ENCODE peak calls at places on chromosomes 3 and 15, in nine cellular contexts. R, K, O, Y, W, C, P, Q and U are unnamed samples.

GRCh38 chr3:79018671-79019136 is 749.1 kb downstream of the ROBO1 start:
- DNase-seq in K (no peak), R (no peak), Y (peak), Q (peak), W (no peak), C (peak), P (no peak), O (no peak), U (peak)

GRCh38 chr3:105584351-105584790 is 217.7 kb downstream of the ALCAM start:
- DNase-seq in C (no peak), O (no peak), Y (peak), R (no peak), K (no peak), P (no peak), W (no peak), Q (no peak), U (no peak)

GRCh38 chr15:71201471-71201870 is 86.2 kb downstream of the THSD4 start:
- DNase-seq in P (no peak), R (no peak), K (no peak), Q (no peak), O (no peak), Y (no peak), C (no peak), W (no peak), U (no peak)

GRCh38 chr3:61632568-61633175 is 71.3 kb downstream of the PTPRG start:
- DNase-seq in R (no peak), P (no peak), O (no peak), C (no peak), Q (no peak), K (no peak), Y (peak), W (no peak), U (no peak)

GRCh38 chr3:32432711-32433530 is 41.3 kb downstream of the CMTM7 start:
- DNase-seq in R (no peak), P (no peak), O (peak), C (no peak), W (no peak), Y (no peak), K (no peak), Q (peak), U (no peak)

GRCh38 chr3:16738451-16738850 is 133.2 kb upstream of the DAZL start:
- DNase-seq in K (no peak), P (no peak), Y (no peak), O (no peak), R (no peak), W (no peak), Q (no peak), C (no peak), U (no peak)

GRCh38 chr15:69085325-69086081 is 71.0 kb downstream of the NOX5 start:
- DNase-seq in W (no peak), C (no peak), P (no peak), Q (no peak), K (no peak), R (no peak), O (no peak), Y (no peak), U (no peak)

GRCh38 chr3:84974347-84974746 is 15.6 kb downstream of the CADM2 start:
- DNase-seq in W (no peak), P (no peak), Y (no peak), C (no peak), O (no peak), R (no peak), K (no peak), Q (no peak), U (no peak)

GRCh38 chr15:57445872-57446271 is 69.6 kb downstream of the CGNL1 start:
- DNase-seq in Q (peak), P (no peak), K (no peak), Y (peak), R (no peak), C (no peak), O (no peak), W (no peak), U (no peak)

DNA sequence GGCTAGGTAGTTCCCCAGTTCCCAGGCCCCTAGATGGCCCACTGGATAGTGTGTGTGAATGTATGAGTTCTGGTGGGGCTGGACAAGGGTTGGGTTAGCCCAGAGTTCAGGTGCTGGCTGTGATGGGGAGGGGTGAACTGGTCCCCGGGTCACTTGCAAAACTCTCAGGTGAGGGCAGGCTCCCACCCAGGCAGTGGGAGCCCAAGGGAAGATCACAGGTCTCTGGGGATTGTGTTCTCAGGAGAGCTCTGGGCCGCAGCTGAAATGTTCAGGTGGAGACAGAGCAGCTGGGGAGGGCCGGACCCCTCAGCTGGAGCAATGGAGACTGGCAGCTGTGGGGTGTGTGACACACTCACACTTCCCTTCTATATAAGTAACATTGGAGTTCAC is 12.8 kb upstream of the FAM98B start:
- DNase-seq in C (no peak), Q (no peak), O (no peak), W (no peak), Y (no peak), P (no peak), K (no peak), R (no peak), U (no peak)
- H3K27ac ChIP-seq in C (no peak), Q (no peak), O (no peak), W (no peak), Y (no peak), P (no peak), K (no peak), R (no peak), U (no peak)

GRCh38 chr3:187998611-187999010 is 155.3 kb upstream of the LPP start:
- DNase-seq in Y (no peak), O (no peak), W (no peak), P (no peak), Q (no peak), R (no peak), C (no peak), K (no peak), U (no peak)
- H3K27ac ChIP-seq in Y (no peak), O (no peak), W (no peak), P (no peak), Q (no peak), R (no peak), C (no peak), K (peak), U (no peak)

DNA sequence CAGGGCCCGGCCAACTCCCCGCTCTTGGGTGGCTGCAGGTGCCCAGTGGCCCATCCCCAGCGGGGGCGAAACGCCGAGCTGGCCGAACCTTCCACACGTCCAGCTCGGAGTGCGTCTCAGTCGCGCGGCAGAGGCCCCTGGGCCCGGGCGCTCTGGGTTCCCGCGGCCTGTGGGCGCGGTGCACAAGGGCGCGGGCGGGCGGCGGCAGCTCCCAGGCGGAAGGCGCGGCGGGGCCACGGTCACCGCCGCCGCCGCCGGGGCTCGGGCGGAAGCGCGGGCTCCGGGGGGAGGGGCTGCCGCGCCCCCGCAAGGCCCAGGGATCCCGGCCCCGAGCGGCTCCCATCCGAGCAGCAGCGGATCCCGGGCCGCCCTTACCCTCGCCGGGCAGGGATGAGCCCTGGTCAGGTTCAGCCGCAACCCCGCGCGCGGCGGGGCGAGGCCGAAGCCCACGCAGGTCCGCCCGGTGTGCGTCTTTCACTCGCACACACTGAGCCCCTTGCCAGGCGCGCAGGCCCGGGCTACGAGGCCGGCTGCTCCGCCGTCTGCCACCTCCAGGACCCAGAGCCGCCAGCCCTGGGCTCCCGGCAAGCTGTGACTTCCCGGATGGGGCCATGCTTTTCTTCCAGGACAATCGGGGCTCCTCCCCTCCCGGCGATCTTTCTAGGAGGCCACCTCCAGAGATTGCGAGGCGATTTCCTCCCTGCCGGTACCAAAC is 54.2 kb downstream of the CCDC54 start:
- DNase-seq in C (peak), P (peak), W (peak), Q (peak), O (peak), Y (peak), R (peak), K (peak), U (peak)
- H3K27ac ChIP-seq in C (peak), P (no peak), W (peak), Q (peak), O (peak), Y (peak), R (peak), K (peak), U (peak)

DNA sequence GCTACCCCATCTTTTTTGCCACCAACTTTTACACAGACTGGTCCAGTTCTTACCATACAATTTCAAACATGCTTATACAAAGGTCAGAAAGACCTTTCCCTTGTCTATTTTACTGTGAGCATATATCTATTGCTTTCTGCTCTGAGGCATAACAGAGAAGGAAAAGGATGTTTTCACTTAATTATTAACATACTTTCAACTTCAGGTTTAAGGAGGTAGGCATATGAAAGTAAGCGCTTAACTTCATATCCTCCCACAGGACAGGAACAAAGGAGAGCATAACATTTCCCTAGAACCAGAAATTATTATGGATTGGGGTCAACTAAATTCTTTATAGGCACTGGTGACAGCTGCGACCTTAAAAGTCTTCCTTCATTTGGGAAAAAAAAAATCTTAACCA is 1.1 kb downstream of the MYEF2 start:
- DNase-seq in K (no peak), W (no peak), O (no peak), Q (no peak), P (no peak), C (no peak), R (no peak), Y (no peak), U (no peak)
- H3K27ac ChIP-seq in K (peak), W (no peak), O (no peak), Q (peak), P (no peak), C (no peak), R (peak), Y (no peak), U (no peak)

GRCh38 chr3:113659996-113660395 is 36.4 kb downstream of the USF3 start:
- DNase-seq in K (no peak), Y (no peak), C (no peak), P (no peak), W (no peak), R (no peak), O (no peak), Q (no peak), U (no peak)

GRCh38 chr3:113659121-113659531 is 37.3 kb downstream of the USF3 start:
- DNase-seq in C (no peak), O (no peak), R (no peak), K (no peak), Y (peak), Q (no peak), P (no peak), W (no peak), U (no peak)

GRCh38 chr3:113662824-113663223 is 33.6 kb downstream of the USF3 start:
- DNase-seq in P (no peak), Y (no peak), W (no peak), Q (no peak), R (no peak), O (no peak), C (no peak), K (no peak), U (peak)

GRCh38 chr3:113660458-113660857 is 36.0 kb downstream of the USF3 start:
- DNase-seq in Q (no peak), C (no peak), Y (no peak), W (no peak), K (no peak), R (no peak), O (no peak), P (no peak), U (no peak)

GRCh38 chr3:113660901-113661300 is 35.5 kb downstream of the USF3 start:
- DNase-seq in Y (no peak), O (no peak), R (no peak), Q (peak), W (no peak), C (no peak), K (no peak), P (no peak), U (peak)
- H3K27ac ChIP-seq in Y (no peak), O (no peak), R (no peak), Q (no peak), W (no peak), C (no peak), K (no peak), P (no peak), U (peak)

GRCh38 chr15:55775316-55775715 is 32.4 kb upstream of the PRTG start:
- DNase-seq in P (no peak), R (no peak), C (no peak), Y (peak), K (no peak), O (no peak), W (no peak), Q (peak), U (no peak)
- H3K27ac ChIP-seq in P (no peak), R (no peak), C (no peak), Y (peak), K (no peak), O (no peak), W (no peak), Q (no peak), U (no peak)

GRCh38 chr3:108450444-108450843 is 60.0 kb downstream of the MYH15 start:
- DNase-seq in Q (no peak), K (no peak), R (no peak), P (no peak), O (no peak), C (no peak), Y (no peak), W (no peak), U (no peak)

GRCh38 chr3:108441528-108441927 is 68.9 kb downstream of the MYH15 start:
- DNase-seq in R (no peak), C (no peak), Q (no peak), Y (no peak), P (no peak), K (no peak), W (no peak), O (no peak), U (no peak)

GRCh38 chr3:108448593-108448992 is 61.8 kb downstream of the MYH15 start:
- DNase-seq in Q (no peak), R (no peak), K (no peak), Y (no peak), C (no peak), P (no peak), O (no peak), W (no peak), U (no peak)

DNA sequence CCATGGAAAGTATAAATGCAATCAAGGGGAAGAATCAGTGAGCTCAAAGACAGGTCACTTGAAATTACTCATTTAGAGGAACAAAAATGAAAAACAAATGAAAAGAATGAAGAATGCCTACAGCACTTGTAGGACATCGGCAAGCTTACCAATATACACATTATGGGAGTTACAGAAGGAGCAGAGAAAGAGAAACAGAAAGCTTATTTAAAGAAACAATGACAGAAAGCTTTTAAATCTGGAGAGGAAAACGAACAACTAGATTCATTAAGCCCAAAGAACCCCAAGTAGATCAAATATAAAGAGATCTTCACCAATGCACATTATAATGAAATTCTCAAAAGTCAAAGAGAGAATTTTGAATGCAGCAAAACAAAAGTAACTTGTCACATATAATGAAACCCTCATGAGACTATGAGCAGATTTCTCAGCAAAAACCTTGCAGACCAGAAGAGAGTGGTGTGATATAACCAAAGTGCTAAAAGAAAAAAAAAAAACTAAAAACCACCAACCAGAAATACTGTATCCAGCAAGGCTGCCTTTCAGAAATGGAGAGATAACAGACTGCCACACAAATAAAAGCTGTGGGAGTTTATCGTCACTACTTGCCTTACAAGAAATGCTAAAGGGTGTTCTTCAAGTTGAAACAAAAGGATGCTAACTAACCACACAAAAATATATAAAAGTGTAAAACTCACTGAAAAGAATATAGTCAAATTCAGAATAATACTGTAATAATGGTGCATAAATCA is 63.1 kb downstream of the MYH15 start:
- DNase-seq in R (no peak), C (no peak), O (no peak), K (no peak), Y (no peak), P (no peak), Q (no peak), W (no peak), U (no peak)
- H3K27ac ChIP-seq in R (no peak), C (no peak), O (no peak), K (no peak), Y (no peak), P (no peak), Q (no peak), W (no peak), U (no peak)

DNA sequence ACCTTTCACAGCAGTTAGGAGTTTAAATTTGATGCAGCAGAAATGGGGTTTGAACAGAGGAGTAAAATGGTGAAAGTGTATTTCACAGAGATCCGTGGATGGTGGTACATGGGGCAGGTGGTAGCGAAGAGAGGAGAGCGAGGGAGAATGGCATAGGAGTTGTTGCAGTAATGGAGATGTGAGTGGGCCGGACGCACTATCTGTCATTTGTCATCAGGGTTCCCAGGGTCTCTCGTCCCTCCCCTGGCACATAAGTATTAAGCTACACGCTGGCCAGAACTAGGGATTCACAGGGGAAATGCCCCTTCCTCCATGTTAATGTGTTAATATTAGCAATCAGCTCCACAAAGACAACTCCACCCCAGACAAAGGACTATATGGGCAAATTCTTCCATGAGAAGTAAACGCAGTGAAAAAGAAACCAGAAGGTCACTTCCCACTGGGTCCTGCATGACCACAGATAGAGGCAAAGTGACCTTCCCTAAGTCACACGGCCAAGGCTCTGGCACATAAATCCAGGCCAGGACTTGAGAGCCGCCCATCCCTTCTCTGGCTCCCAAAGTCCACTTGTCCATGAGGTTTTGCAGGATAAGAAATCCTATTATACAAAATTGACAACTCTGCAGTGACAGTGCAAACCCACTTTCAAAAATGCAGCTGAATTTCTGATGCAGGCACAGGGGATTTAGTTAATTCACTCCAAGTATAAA is 42.5 kb downstream of the ANXA2 start:
- DNase-seq in O (no peak), K (no peak), Y (no peak), C (no peak), P (no peak), Q (no peak), R (no peak), W (no peak), U (no peak)
- H3K27ac ChIP-seq in O (no peak), K (no peak), Y (no peak), C (no peak), P (no peak), Q (peak), R (peak), W (no peak), U (no peak)

GRCh38 chr3:11477286-11477935 is 166.3 kb downstream of the VGLL4 start:
- DNase-seq in P (no peak), Q (peak), Y (peak), O (no peak), C (no peak), W (no peak), R (no peak), K (no peak), U (peak)
- H3K27ac ChIP-seq in P (no peak), Q (peak), Y (no peak), O (no peak), C (peak), W (no peak), R (peak), K (no peak), U (no peak)

DNA sequence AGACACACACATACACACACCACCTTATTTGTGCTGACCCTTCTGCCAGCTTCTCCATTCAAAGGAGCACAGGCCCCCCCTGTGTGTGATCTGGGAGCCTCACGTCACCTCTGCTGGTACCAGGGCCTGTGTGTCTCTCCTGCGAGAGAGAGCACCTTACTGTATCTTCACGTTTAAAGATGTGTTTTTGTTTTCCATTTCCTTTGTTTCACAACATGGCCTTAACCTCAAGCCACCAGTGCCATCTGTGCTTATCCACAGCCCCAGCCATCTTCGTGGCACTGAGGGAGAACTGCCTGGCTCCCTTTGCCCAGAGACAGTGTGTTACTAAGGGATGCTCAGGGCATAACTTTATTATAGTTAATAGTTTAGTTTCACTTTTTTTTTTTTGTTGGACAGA is 52.3 kb downstream of the ABHD2 start:
- DNase-seq in W (no peak), P (no peak), O (no peak), R (no peak), K (no peak), C (no peak), Q (no peak), Y (no peak), U (no peak)
- H3K27ac ChIP-seq in W (no peak), P (no peak), O (no peak), R (peak), K (no peak), C (no peak), Q (no peak), Y (no peak), U (peak)